ENCODE peak calls at places on chromosomes 16 and 17, in five cellular contexts. K is sigmoid colon, P is stomach, Q is K562, G is HepG2. X is an unnamed sample.

GRCh38 chr16:31535737-31536136 is 8.0 kb downstream of the AHSP start:
- DNase-seq in K (no peak), P (no peak), Q (peak), G (no peak), X (no peak)

GRCh38 chr16:8109510-8110369 is 480.6 kb downstream of the TMEM114 start:
- DNase-seq in K (no peak), P (no peak), Q (peak), G (no peak), X (no peak)

GRCh38 chr17:78735832-78736525 is 46.1 kb downstream of the CYTH1 start:
- DNase-seq in K (no peak), P (no peak), Q (no peak), G (peak), X (peak)

GRCh38 chr17:16027708-16028584 is 28.3 kb downstream of the TTC19 start:
- DNase-seq in K (no peak), P (no peak), Q (peak), G (peak), X (peak)

GRCh38 chr16:17277981-17278381 is 192.8 kb downstream of the XYLT1 start:
- DNase-seq in K (no peak), P (peak), Q (peak), G (peak), X (peak)

GRCh38 chr16:27123795-27124194 is 57.1 kb downstream of the C16orf82 start:
- DNase-seq in K (no peak), P (no peak), Q (peak), G (no peak), X (no peak)

GRCh38 chr16:74695450-74696422 is 4.9 kb downstream of the MLKL start:
- DNase-seq in K (peak), P (peak), Q (peak), G (peak), X (peak)

GRCh38 chr16:363110-364090 is 6.9 kb downstream of the MRPL28 start:
- DNase-seq in K (no peak), P (no peak), Q (no peak), G (no peak), X (peak)

GRCh38 chr16:78489631-78490030 is 390.2 kb downstream of the WWOX start:
- DNase-seq in K (no peak), P (no peak), Q (no peak), G (no peak), X (no peak)

GRCh38 chr17:51765558-51766145 is 392.9 kb downstream of the CA10 start:
- DNase-seq in K (no peak), P (no peak), Q (no peak), G (no peak), X (no peak)

GRCh38 chr17:37510056-37510455 is 20.4 kb downstream of the DUSP14 start:
- DNase-seq in K (no peak), P (no peak), Q (no peak), G (no peak), X (peak)

GRCh38 chr17:37503148-37503547 is 13.5 kb downstream of the DUSP14 start:
- DNase-seq in K (no peak), P (no peak), Q (no peak), G (no peak), X (no peak)

GRCh38 chr17:37505333-37505732 is 15.6 kb downstream of the DUSP14 start:
- DNase-seq in K (no peak), P (no peak), Q (no peak), G (no peak), X (no peak)

GRCh38 chr17:37507108-37507507 is 17.4 kb downstream of the DUSP14 start:
- DNase-seq in K (no peak), P (no peak), Q (no peak), G (no peak), X (no peak)

GRCh38 chr17:37506678-37507077 is 17.0 kb downstream of the DUSP14 start:
- DNase-seq in K (no peak), P (no peak), Q (peak), G (peak), X (no peak)
- TF ChIP-seq CTCF in K (peak), P (peak), Q (peak), G (peak), X (no peak)

GRCh38 chr16:79600636-79601091 is at the start of gene MAF:
- DNase-seq in K (peak), P (peak), Q (peak), G (peak), X (peak)
- TF ChIP-seq EP300 in K (no peak), P (no peak), Q (no peak), G (no peak), X (no peak)

GRCh38 chr17:62778990-62779681 is 29.0 kb downstream of the MARCHF10 start:
- DNase-seq in K (no peak), P (peak), Q (no peak), G (peak), X (peak)
- TF ChIP-seq POLR2A in K (no peak), P (no peak), Q (no peak), G (no peak), X (no peak)

DNA sequence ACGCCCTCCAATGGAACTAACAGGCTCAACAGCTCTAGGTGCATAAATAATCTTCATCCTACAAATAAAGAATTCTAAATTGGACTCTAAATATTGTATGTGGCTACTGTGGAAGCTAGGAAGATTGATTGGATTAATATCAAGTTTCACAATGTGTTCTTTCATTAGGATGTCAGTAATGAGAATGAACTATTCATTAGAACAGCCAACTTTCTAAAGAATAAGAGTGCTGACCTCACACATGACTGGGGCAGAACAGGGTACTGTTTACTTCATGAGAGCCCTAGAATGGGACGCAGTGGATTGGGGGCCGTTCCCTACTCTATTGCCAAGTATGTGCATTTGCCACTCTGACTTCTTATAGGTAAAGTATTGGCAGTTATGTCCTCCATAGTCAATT is 528.2 kb upstream of the RBFOX1 start:
- DNase-seq in K (no peak), P (no peak), Q (no peak), G (no peak), X (no peak)
- TF ChIP-seq CTCF in K (no peak), P (no peak), Q (no peak), G (no peak), X (no peak)

GRCh38 chr16:19450186-19450585 is 32.5 kb downstream of the TMC5 start:
- DNase-seq in K (no peak), P (no peak), Q (no peak), G (no peak), X (no peak)

GRCh38 chr16:19446886-19447285 is 29.2 kb downstream of the TMC5 start:
- DNase-seq in K (no peak), P (no peak), Q (no peak), G (no peak), X (no peak)

GRCh38 chr16:19443659-19444058 is 26.0 kb downstream of the TMC5 start:
- DNase-seq in K (no peak), P (no peak), Q (no peak), G (no peak), X (no peak)

DNA sequence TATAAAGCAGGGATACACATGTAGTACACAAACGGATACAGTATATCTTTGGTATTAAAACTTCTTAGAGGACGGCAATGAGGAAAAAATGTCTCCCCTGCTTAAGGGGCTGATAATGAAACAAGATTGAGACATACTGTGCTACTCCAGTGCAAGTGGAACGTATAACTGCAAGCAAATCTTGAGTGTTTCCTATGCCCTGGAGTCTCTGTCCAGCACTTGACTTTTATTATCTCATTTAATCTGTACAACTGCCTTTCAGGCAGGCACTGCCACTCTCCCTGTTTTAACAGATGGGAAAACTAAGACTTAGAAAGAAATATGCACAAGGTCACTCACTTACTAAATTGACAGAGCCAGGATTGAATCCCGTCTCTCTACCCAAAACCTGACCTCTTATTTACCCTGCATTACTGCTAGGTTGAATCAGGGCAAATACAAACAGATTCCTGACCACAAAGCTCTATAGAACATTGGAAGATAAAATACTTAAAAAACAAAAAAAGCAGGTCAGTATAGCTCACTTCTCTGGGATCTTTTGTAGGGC is 28.7 kb downstream of the TMC5 start:
- DNase-seq in K (no peak), P (no peak), Q (no peak), G (no peak), X (no peak)
- TF ChIP-seq EP300 in K (no peak), P (no peak), Q (no peak), G (no peak), X (no peak)

GRCh38 chr16:56941092-56941491 is 9.2 kb downstream of the HERPUD1 start:
- DNase-seq in K (no peak), P (no peak), Q (no peak), G (no peak), X (no peak)
- TF ChIP-seq POLR2A in K (no peak), P (no peak), Q (peak), G (peak), X (no peak)

DNA sequence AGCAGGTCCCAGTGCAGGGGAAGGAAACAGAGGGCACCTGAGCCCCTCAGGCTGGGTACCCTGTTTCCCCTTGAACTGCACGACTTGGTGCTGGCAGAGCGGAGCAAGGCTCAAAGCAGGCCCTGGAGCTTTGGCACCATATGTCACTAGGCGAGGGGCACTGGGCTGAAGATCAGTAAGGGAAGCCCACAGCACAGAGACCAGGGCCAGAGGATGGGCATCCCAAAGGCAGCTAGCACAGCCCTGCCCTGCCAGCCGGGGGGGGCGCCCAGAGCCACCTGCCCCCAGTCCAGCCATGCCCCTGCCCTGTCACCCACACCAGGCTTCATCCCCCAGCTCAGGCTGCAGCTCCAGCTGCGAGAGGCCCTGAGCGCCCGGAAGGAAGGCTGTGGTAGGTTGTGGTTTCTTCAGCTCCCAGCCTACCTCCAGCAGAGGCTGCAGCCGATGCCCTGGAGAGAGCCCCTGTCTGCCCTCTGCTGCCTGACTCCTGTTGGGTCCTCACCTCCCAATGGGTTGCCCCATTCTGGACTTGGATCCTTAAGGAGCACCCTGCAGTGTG is 10.9 kb downstream of the NHERF1 start:
- DNase-seq in K (no peak), P (no peak), Q (no peak), G (no peak), X (no peak)
- TF ChIP-seq CTCF in K (no peak), P (no peak), Q (no peak), G (peak), X (no peak)

GRCh38 chr16:76345093-76345735 is 68.0 kb downstream of the CNTNAP4 start:
- DNase-seq in K (no peak), P (no peak), Q (no peak), G (no peak), X (peak)

GRCh38 chr16:76343761-76344160 is 66.6 kb downstream of the CNTNAP4 start:
- DNase-seq in K (no peak), P (no peak), Q (no peak), G (no peak), X (no peak)

DNA sequence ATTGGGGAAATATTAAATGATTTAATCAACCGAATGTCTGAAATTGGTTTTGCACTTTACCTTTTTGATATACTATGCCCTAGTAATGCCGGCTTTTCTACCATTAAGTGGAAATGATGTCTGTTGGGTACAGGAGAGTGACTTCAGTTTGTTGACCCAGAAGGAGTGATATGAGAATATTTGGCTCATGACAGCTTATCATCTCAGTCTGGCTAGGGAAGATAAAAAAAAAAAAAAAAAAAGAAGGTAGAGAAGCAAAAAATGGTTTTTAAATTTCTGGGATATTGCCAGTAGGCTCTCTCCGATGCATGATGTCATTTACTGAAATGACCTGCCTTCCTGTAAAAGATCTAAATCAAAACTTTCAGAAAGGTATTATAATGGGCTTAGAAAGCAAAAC is 69.0 kb downstream of the CNTNAP4 start:
- DNase-seq in K (no peak), P (no peak), Q (no peak), G (no peak), X (no peak)
- TF ChIP-seq EP300 in K (no peak), P (no peak), Q (no peak), G (no peak), X (no peak)

GRCh38 chr17:48051706-48052486 is 3.7 kb downstream of the NFE2L1 start:
- DNase-seq in K (peak), P (peak), Q (peak), G (peak), X (no peak)
- TF ChIP-seq POLR2A in K (no peak), P (no peak), Q (no peak), G (no peak), X (no peak)